ENCODE peak calls at places on chromosomes 5 and 9, in four cellular contexts. Q, S, U and X are unnamed samples.

GRCh38 chr9:69234683-69235082 is 60.6 kb downstream of the TJP2 start:
- ATAC-seq in Q (no peak), S (no peak), U (no peak), X (no peak)

GRCh38 chr9:137763271-137763955 is 114.2 kb upstream of the CACNA1B start:
- ATAC-seq in Q (no peak), S (no peak), U (no peak), X (no peak)

GRCh38 chr9:109926321-109926959 is 146.4 kb downstream of the PALM2AKAP2 start:
- ATAC-seq in Q (no peak), S (no peak), U (no peak), X (peak; percentile 34)

GRCh38 chr9:112380102-112380581 is at the start of gene HSDL2:
- ATAC-seq in Q (peak; percentile 81), S (peak; percentile 57), U (peak; percentile 76), X (peak; percentile 61)

GRCh38 chr5:137605377-137605776 is 106.3 kb upstream of the SPOCK1 start:
- ATAC-seq in Q (peak; percentile 62), S (no peak), U (no peak), X (no peak)

GRCh38 chr5:138141734-138142133 is 2.5 kb upstream of the NME5 start:
- ATAC-seq in Q (no peak), S (no peak), U (no peak), X (no peak)

GRCh38 chr5:80251636-80252035 is 4.2 kb downstream of the SERINC5 start:
- ATAC-seq in Q (no peak), S (no peak), U (no peak), X (no peak)

GRCh38 chr5:92703991-92704390 is 877.0 kb downstream of the NR2F1-AS1 start:
- ATAC-seq in Q (no peak), S (no peak), U (no peak), X (no peak)

GRCh38 chr9:92964981-92965758 is 17.8 kb downstream of the FGD3 start:
- ATAC-seq in Q (no peak), S (peak; percentile 20), U (peak; percentile 7), X (no peak)

GRCh38 chr9:24479696-24480095 is 66.0 kb downstream of the IZUMO3 start:
- ATAC-seq in Q (no peak), S (no peak), U (no peak), X (no peak)

GRCh38 chr5:106640511-106640910 is 1030.2 kb downstream of the EFNA5 start:
- ATAC-seq in Q (no peak), S (no peak), U (no peak), X (no peak)

GRCh38 chr9:91560301-91560700 is 136.7 kb upstream of the NFIL3 start:
- ATAC-seq in Q (no peak), S (no peak), U (no peak), X (no peak)

GRCh38 chr5:3092211-3092610 is 340.7 kb upstream of the IRX2 start:
- ATAC-seq in Q (no peak), S (no peak), U (no peak), X (no peak)

GRCh38 chr9:129023036-129023907 is 4.9 kb downstream of the SH3GLB2 start:
- ATAC-seq in Q (no peak), S (peak; percentile 54), U (no peak), X (peak; percentile 42)
- TF ChIP-seq EP300 in Q (no peak), S (peak; percentile 79), U (no peak), X (no peak)

GRCh38 chr9:128607642-128608350 is 48.9 kb downstream of the DYNC2I2 start:
- ATAC-seq in Q (no peak), S (no peak), U (no peak), X (peak; percentile 95)
- TF ChIP-seq EP300 in Q (no peak), S (no peak), U (no peak), X (peak; percentile 31)

GRCh38 chr5:107840592-107840991 is 169.9 kb upstream of the EFNA5 start:
- ATAC-seq in Q (no peak), S (no peak), U (no peak), X (no peak)
- TF ChIP-seq EP300 in Q (no peak), S (no peak), U (no peak), X (no peak)

DNA sequence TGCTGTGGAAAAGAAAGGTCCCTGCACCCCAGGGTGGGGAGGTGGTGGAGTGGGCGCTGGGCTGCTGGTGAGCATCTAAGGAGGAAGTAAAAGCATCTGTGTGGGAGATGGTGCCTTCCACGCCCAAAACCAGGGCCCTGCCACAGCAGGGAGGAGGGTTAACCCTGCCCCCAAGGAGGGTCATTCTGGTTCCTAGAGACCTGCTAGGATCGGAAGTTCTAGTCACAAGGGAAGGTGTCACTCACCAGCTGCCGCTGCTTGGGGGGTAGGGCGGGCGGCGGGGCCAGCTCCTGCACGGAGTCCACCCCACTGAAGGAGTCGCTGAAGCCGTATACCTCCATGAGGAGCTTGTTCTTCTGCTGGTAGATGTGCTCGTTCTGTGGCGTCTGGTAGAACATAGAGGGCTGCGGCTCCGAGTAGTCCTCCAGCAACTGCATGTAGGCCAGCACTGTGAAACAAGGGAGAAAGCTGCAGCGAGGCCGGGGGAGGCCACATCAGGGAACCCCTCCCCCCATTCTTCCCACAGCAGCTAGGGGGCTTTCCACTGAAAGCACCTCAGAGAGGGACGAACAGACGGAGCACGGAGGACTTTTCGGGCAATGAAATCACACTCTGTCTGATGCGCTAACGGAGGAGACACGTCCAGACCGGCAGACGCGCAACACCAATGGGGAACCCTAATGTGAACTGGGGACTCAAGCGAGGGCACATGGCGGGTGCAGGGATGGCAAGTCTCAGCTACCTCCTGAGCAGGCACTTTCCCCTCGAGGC is 76.4 kb downstream of the PRRT1B start:
- ATAC-seq in Q (no peak), S (no peak), U (no peak), X (no peak)
- TF ChIP-seq EP300 in Q (no peak), S (no peak), U (no peak), X (no peak)

DNA sequence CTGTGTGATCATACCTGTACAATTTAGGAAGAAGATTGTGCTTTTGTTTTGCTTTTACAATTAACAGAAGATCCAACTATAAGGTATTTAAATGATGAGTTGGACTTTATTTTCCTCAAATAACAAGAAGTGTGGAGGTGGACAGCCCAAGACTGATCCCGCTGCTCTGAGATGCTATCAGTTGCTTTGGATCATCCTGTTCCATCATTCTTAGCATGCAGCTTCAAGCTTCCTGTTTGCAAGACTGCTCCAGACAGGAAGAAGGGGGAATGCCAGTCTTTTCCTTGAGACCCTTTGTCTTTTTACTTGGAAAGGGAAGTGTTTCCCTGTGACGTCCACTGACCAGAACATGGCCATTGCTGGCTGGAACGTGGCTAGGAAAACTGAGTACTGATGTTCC is 250.8 kb downstream of the ZSWIM6 start:
- ATAC-seq in Q (no peak), S (no peak), U (no peak), X (no peak)
- TF ChIP-seq EP300 in Q (no peak), S (no peak), U (no peak), X (no peak)

GRCh38 chr5:147530801-147531389 is 21.0 kb upstream of the DPYSL3 start:
- ATAC-seq in Q (peak; percentile 56), S (no peak), U (no peak), X (peak; percentile 58)

GRCh38 chr5:147534172-147534951 is 24.5 kb upstream of the DPYSL3 start:
- ATAC-seq in Q (no peak), S (no peak), U (no peak), X (peak; percentile 54)

GRCh38 chr5:147532157-147532556 is 22.3 kb upstream of the DPYSL3 start:
- ATAC-seq in Q (no peak), S (no peak), U (no peak), X (peak; percentile 33)
- TF ChIP-seq EP300 in Q (no peak), S (no peak), U (no peak), X (no peak)

GRCh38 chr9:35650341-35651158 is at the start of gene SIT1:
- ATAC-seq in Q (no peak), S (no peak), U (peak; percentile 7), X (no peak)

GRCh38 chr9:35649431-35650340 is 1.0 kb downstream of the SIT1 start:
- ATAC-seq in Q (no peak), S (no peak), U (no peak), X (no peak)

GRCh38 chr9:35645736-35646582 is 4.8 kb downstream of the SIT1 start:
- ATAC-seq in Q (peak; percentile 34), S (peak; percentile 35), U (peak; percentile 78), X (peak; percentile 40)

GRCh38 chr9:35643046-35643445 is 7.7 kb downstream of the SIT1 start:
- ATAC-seq in Q (no peak), S (no peak), U (no peak), X (no peak)

GRCh38 chr9:35646583-35647265 is 4.0 kb downstream of the SIT1 start:
- ATAC-seq in Q (peak; percentile 97), S (peak; percentile 97), U (peak; percentile 95), X (peak; percentile 94)
- TF ChIP-seq EP300 in Q (no peak), S (no peak), U (no peak), X (no peak)